ENCODE peak calls at places on chromosomes 7 and 10, in five cellular contexts. One of them, this sample, is unnamed.

GRCh38 chr10:101693701-101694055 is 1.3 kb downstream of the FBXW4 start:
- DNase-seq in fibroblast of lung: peak; percentile 71
- DNase-seq in stomach: no peak
- DNase-seq in effector memory CD4-positive, alpha-beta T cell: no peak
- DNase-seq in CD8-positive, alpha-beta T cell: no peak
- DNase-seq in this sample: no peak

GRCh38 chr7:24821045-24821853 is 64.0 kb upstream of the GSDME start:
- DNase-seq in fibroblast of lung: peak; percentile 92
- DNase-seq in stomach: peak; percentile 71
- DNase-seq in effector memory CD4-positive, alpha-beta T cell: peak; percentile 74
- DNase-seq in CD8-positive, alpha-beta T cell: peak; percentile 84
- DNase-seq in this sample: peak; percentile 94

GRCh38 chr7:105204953-105205352 is 183.8 kb downstream of the SRPK2 start:
- DNase-seq in fibroblast of lung: no peak
- DNase-seq in stomach: no peak
- DNase-seq in effector memory CD4-positive, alpha-beta T cell: no peak
- DNase-seq in CD8-positive, alpha-beta T cell: no peak
- DNase-seq in this sample: no peak

GRCh38 chr7:151820486-151821105 is 56.3 kb downstream of the PRKAG2 start:
- DNase-seq in fibroblast of lung: no peak
- DNase-seq in stomach: no peak
- DNase-seq in effector memory CD4-positive, alpha-beta T cell: no peak
- DNase-seq in CD8-positive, alpha-beta T cell: no peak
- DNase-seq in this sample: no peak

GRCh38 chr10:58970160-58970915 is 206.1 kb upstream of the PHYHIPL start:
- DNase-seq in fibroblast of lung: no peak
- DNase-seq in stomach: no peak
- DNase-seq in effector memory CD4-positive, alpha-beta T cell: no peak
- DNase-seq in CD8-positive, alpha-beta T cell: no peak
- DNase-seq in this sample: no peak

GRCh38 chr10:32367793-32368453 is 21.0 kb upstream of the EPC1 start:
- DNase-seq in fibroblast of lung: peak; percentile 76
- DNase-seq in stomach: peak; percentile 68
- DNase-seq in effector memory CD4-positive, alpha-beta T cell: peak; percentile 72
- DNase-seq in CD8-positive, alpha-beta T cell: peak; percentile 81
- DNase-seq in this sample: peak; percentile 80

GRCh38 chr10:24726626-24727025 is 2.9 kb upstream of the ARHGAP21 start:
- DNase-seq in fibroblast of lung: no peak
- DNase-seq in stomach: no peak
- DNase-seq in effector memory CD4-positive, alpha-beta T cell: no peak
- DNase-seq in CD8-positive, alpha-beta T cell: no peak
- DNase-seq in this sample: no peak

GRCh38 chr7:148489678-148490077 is 100.9 kb upstream of the C7orf33 start:
- DNase-seq in fibroblast of lung: no peak
- DNase-seq in stomach: no peak
- DNase-seq in effector memory CD4-positive, alpha-beta T cell: no peak
- DNase-seq in CD8-positive, alpha-beta T cell: no peak
- DNase-seq in this sample: no peak

GRCh38 chr10:99551158-99551557 is 18.4 kb downstream of the NKX2-3 start:
- DNase-seq in fibroblast of lung: peak; percentile 57
- DNase-seq in stomach: no peak
- DNase-seq in effector memory CD4-positive, alpha-beta T cell: no peak
- DNase-seq in CD8-positive, alpha-beta T cell: no peak
- DNase-seq in this sample: no peak

GRCh38 chr10:119575506-119575905 is 21.3 kb downstream of the TIAL1 start:
- DNase-seq in fibroblast of lung: peak; percentile 39
- DNase-seq in stomach: no peak
- DNase-seq in effector memory CD4-positive, alpha-beta T cell: peak; percentile 14
- DNase-seq in CD8-positive, alpha-beta T cell: no peak
- DNase-seq in this sample: peak; percentile 59

GRCh38 chr10:49661291-49661856 is 18.1 kb upstream of the C10orf53 start:
- DNase-seq in fibroblast of lung: no peak
- DNase-seq in stomach: no peak
- DNase-seq in effector memory CD4-positive, alpha-beta T cell: no peak
- DNase-seq in CD8-positive, alpha-beta T cell: peak; percentile 15
- DNase-seq in this sample: no peak

GRCh38 chr7:108094933-108095710 is 35.0 kb downstream of the LAMB4 start:
- DNase-seq in fibroblast of lung: peak; percentile 97
- DNase-seq in stomach: peak; percentile 71
- DNase-seq in effector memory CD4-positive, alpha-beta T cell: no peak
- DNase-seq in CD8-positive, alpha-beta T cell: no peak
- DNase-seq in this sample: no peak

GRCh38 chr7:28292826-28293528 is 112.4 kb upstream of the JAZF1 start:
- DNase-seq in fibroblast of lung: no peak
- DNase-seq in stomach: no peak
- DNase-seq in effector memory CD4-positive, alpha-beta T cell: no peak
- DNase-seq in CD8-positive, alpha-beta T cell: no peak
- DNase-seq in this sample: peak; percentile 7

GRCh38 chr7:154345093-154345492 is 292.9 kb downstream of the DPP6 start:
- DNase-seq in fibroblast of lung: no peak
- DNase-seq in stomach: no peak
- DNase-seq in effector memory CD4-positive, alpha-beta T cell: no peak
- DNase-seq in CD8-positive, alpha-beta T cell: no peak
- DNase-seq in this sample: no peak

GRCh38 chr7:780056-780455 is 52.2 kb upstream of the SUN1 start:
- DNase-seq in fibroblast of lung: no peak
- DNase-seq in stomach: no peak
- DNase-seq in effector memory CD4-positive, alpha-beta T cell: no peak
- DNase-seq in CD8-positive, alpha-beta T cell: no peak
- DNase-seq in this sample: no peak

GRCh38 chr10:44952779-44953231 is 6.8 kb upstream of the RASSF4 start:
- DNase-seq in fibroblast of lung: no peak
- DNase-seq in stomach: no peak
- DNase-seq in effector memory CD4-positive, alpha-beta T cell: no peak
- DNase-seq in CD8-positive, alpha-beta T cell: no peak
- DNase-seq in this sample: no peak

GRCh38 chr10:44956717-44957706 is 2.6 kb upstream of the RASSF4 start:
- DNase-seq in fibroblast of lung: no peak
- DNase-seq in stomach: no peak
- DNase-seq in effector memory CD4-positive, alpha-beta T cell: no peak
- DNase-seq in CD8-positive, alpha-beta T cell: peak; percentile 4
- DNase-seq in this sample: no peak

GRCh38 chr10:44956176-44956575 is 3.4 kb upstream of the RASSF4 start:
- DNase-seq in fibroblast of lung: no peak
- DNase-seq in stomach: no peak
- DNase-seq in effector memory CD4-positive, alpha-beta T cell: no peak
- DNase-seq in CD8-positive, alpha-beta T cell: no peak
- DNase-seq in this sample: no peak

GRCh38 chr10:44954962-44955361 is 4.6 kb upstream of the RASSF4 start:
- DNase-seq in fibroblast of lung: no peak
- DNase-seq in stomach: no peak
- DNase-seq in effector memory CD4-positive, alpha-beta T cell: no peak
- DNase-seq in CD8-positive, alpha-beta T cell: no peak
- DNase-seq in this sample: no peak

DNA sequence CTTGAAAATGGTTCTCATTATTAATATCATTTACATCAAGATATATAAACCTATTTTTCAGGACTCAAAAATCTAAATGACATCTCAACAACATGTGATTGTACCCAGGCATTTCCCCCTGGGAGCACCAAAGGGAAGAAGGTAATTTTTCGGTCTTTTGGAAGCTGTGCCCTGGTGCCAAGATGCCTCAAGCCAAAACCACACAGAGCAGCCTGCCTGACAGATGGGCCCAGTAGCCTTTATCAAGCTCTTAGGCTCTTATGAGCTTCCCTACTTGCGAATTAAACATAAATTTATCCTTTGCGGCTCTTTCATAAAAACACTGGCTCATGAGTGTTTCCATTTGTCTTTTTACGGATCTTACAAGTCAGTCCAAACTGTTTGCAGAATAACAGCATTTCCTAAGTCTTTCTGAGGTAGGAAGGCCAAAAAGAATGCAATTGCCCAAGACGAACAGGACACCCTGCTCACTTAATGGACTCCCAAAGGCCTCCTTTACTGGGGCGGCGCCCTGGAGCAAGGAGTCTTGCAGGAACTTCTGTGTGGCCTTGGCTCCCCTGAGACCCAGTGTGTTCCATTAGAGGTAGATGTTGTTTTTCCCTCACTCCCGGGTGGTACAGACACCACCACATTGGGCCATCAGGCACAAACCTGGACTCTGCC is 4.1 kb upstream of the RASSF4 start:
- DNase-seq in fibroblast of lung: no peak
- DNase-seq in stomach: no peak
- DNase-seq in effector memory CD4-positive, alpha-beta T cell: no peak
- DNase-seq in CD8-positive, alpha-beta T cell: peak; percentile 15
- DNase-seq in this sample: no peak
- H3K4me1 ChIP-seq in fibroblast of lung: peaks cover 7% of the 10 kb centered on the region
- H3K4me1 ChIP-seq in stomach: peaks cover 26% of the 10 kb centered on the region
- H3K4me1 ChIP-seq in effector memory CD4-positive, alpha-beta T cell: peaks cover 17% of the 10 kb centered on the region
- H3K4me1 ChIP-seq in CD8-positive, alpha-beta T cell: peaks cover 19% of the 10 kb centered on the region
- H3K4me1 ChIP-seq in this sample: peaks cover 18% of the 10 kb centered on the region

GRCh38 chr10:21501109-21501508 is 24.4 kb downstream of the SKIDA1 start:
- DNase-seq in fibroblast of lung: no peak
- DNase-seq in stomach: no peak
- DNase-seq in effector memory CD4-positive, alpha-beta T cell: no peak
- DNase-seq in CD8-positive, alpha-beta T cell: no peak
- DNase-seq in this sample: no peak

GRCh38 chr10:21499580-21499909 is 25.9 kb downstream of the SKIDA1 start:
- DNase-seq in fibroblast of lung: no peak
- DNase-seq in stomach: no peak
- DNase-seq in effector memory CD4-positive, alpha-beta T cell: no peak
- DNase-seq in CD8-positive, alpha-beta T cell: no peak
- DNase-seq in this sample: no peak

GRCh38 chr10:21500578-21500910 is 24.9 kb downstream of the SKIDA1 start:
- DNase-seq in fibroblast of lung: no peak
- DNase-seq in stomach: no peak
- DNase-seq in effector memory CD4-positive, alpha-beta T cell: no peak
- DNase-seq in CD8-positive, alpha-beta T cell: no peak
- DNase-seq in this sample: no peak

GRCh38 chr10:21498977-21499376 is 26.5 kb downstream of the SKIDA1 start:
- DNase-seq in fibroblast of lung: no peak
- DNase-seq in stomach: no peak
- DNase-seq in effector memory CD4-positive, alpha-beta T cell: no peak
- DNase-seq in CD8-positive, alpha-beta T cell: no peak
- DNase-seq in this sample: no peak

DNA sequence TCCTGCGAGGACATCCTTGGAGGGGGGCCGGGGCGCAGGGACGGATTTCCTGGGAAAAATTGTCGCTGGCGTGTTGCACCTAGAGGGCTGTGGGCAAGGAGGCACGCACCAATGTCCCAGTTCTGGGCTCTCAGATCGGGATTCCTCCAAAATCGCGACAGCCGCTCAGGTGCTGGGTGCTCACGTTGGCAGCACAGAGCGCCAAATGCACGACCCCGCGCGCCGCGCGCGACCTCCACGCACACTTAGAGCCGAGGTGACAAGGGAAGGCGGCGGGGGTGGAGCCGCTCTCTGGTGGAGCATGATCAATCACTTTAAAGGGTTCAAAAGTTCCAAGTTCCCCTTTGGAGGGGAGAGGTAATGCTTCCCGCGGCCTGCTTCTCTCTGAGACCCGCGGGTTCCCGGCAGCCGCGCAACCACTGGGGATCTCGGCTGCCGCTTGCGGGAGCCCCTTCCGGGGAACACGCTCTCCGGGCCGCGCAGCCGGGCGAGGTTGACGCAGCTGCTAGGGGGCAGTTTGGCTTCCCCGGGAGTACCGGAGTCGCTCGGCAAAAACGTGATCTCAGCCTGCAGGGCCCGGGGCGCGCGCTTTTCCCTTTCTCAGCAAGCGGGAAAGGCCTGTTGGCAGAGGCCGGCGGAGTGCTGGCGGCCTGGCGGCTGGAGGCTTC is 25.4 kb downstream of the SKIDA1 start:
- DNase-seq in fibroblast of lung: peak; percentile 30
- DNase-seq in stomach: no peak
- DNase-seq in effector memory CD4-positive, alpha-beta T cell: no peak
- DNase-seq in CD8-positive, alpha-beta T cell: no peak
- DNase-seq in this sample: no peak
- H3K27me3 ChIP-seq in fibroblast of lung: no peaks in the 10 kb centered on the region
- H3K27me3 ChIP-seq in stomach: no peaks in the 10 kb centered on the region
- H3K27me3 ChIP-seq in effector memory CD4-positive, alpha-beta T cell: peaks cover 49% of the 10 kb centered on the region
- H3K27me3 ChIP-seq in CD8-positive, alpha-beta T cell: peaks cover 44% of the 10 kb centered on the region
- H3K27me3 ChIP-seq in this sample: peaks cover 38% of the 10 kb centered on the region

GRCh38 chr10:93198401-93199175 is 124.9 kb downstream of the CYP26A1 start:
- DNase-seq in fibroblast of lung: peak; percentile 51
- DNase-seq in stomach: no peak
- DNase-seq in effector memory CD4-positive, alpha-beta T cell: no peak
- DNase-seq in CD8-positive, alpha-beta T cell: no peak
- DNase-seq in this sample: no peak
- H3K4me3 ChIP-seq in fibroblast of lung: peak overlapping the region; percentile 67
- H3K4me3 ChIP-seq in stomach: peak overlapping the region; percentile 42
- H3K4me3 ChIP-seq in effector memory CD4-positive, alpha-beta T cell: no peak overlapping the region
- H3K4me3 ChIP-seq in CD8-positive, alpha-beta T cell: no peak overlapping the region
- H3K4me3 ChIP-seq in this sample: no peak overlapping the region

GRCh38 chr10:71040890-71041590 is 152.7 kb upstream of the PCBD1 start:
- DNase-seq in fibroblast of lung: no peak
- DNase-seq in stomach: no peak
- DNase-seq in effector memory CD4-positive, alpha-beta T cell: no peak
- DNase-seq in CD8-positive, alpha-beta T cell: no peak
- DNase-seq in this sample: no peak
- H3K4me1 ChIP-seq in fibroblast of lung: no peaks in the 10 kb centered on the region
- H3K4me1 ChIP-seq in stomach: no peaks in the 10 kb centered on the region
- H3K4me1 ChIP-seq in effector memory CD4-positive, alpha-beta T cell: no peaks in the 10 kb centered on the region
- H3K4me1 ChIP-seq in CD8-positive, alpha-beta T cell: no peaks in the 10 kb centered on the region
- H3K4me1 ChIP-seq in this sample: no peaks in the 10 kb centered on the region

DNA sequence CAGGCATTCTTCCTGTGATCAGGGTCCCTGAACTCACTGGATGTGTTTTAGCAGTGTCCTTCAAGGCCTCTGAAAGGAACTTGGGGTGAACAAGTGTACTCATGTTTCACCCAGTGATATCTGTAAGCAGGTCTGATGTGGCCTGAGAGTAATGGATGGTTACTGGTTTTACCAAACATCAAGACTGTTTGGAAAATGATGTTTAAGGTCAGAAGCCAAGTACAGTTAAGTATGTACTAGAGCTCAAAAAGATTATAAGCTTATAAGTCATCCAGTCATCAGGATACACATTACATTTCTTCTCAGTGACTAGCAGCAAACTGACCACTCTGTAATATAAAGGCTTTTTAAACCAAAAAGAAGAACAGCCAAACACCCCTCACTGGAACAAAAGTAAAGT is 79.8 kb upstream of the PTN start:
- DNase-seq in fibroblast of lung: peak; percentile 56
- DNase-seq in stomach: no peak
- DNase-seq in effector memory CD4-positive, alpha-beta T cell: no peak
- DNase-seq in CD8-positive, alpha-beta T cell: no peak
- DNase-seq in this sample: no peak
- H3K27me3 ChIP-seq in fibroblast of lung: no peaks in the 10 kb centered on the region
- H3K27me3 ChIP-seq in stomach: no peaks in the 10 kb centered on the region
- H3K27me3 ChIP-seq in effector memory CD4-positive, alpha-beta T cell: no peaks in the 10 kb centered on the region
- H3K27me3 ChIP-seq in CD8-positive, alpha-beta T cell: no peaks in the 10 kb centered on the region
- H3K27me3 ChIP-seq in this sample: no peaks in the 10 kb centered on the region

DNA sequence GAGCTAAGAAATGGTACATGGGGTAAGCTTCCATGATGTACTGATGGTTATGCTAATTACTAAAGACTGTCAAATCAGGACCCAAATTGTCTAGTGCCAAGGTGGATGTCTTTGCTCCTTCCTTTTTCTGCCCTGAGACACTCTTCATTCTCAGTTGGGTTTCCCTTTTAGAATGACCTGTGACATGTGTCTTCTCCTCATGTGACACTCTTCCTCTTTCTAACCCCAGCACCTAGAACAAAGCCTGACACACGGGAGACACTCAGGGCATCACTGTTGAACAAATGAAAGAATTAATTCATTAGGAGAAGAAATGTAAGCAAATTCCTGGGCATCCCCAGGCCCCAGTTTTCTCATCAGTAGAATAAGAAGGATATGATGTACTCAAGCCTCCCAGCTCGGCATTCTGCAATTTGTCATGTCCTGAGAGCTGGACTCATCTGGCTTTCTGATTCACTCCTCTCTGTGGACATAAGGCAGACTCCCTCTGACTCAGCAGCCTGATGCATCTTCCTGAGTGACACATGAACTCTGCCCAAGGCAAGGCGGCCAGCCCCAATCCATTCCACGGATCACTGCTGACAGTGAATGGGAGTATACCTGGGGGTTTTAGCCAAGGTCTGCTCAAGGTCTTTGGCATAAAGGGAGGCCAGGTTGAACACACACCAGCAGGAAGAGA is 473.8 kb downstream of the KCNMA1 start:
- DNase-seq in fibroblast of lung: peak; percentile 94
- DNase-seq in stomach: no peak
- DNase-seq in effector memory CD4-positive, alpha-beta T cell: no peak
- DNase-seq in CD8-positive, alpha-beta T cell: no peak
- DNase-seq in this sample: no peak
- H3K4me3 ChIP-seq in fibroblast of lung: no peak overlapping the region
- H3K4me3 ChIP-seq in stomach: no peak overlapping the region
- H3K4me3 ChIP-seq in effector memory CD4-positive, alpha-beta T cell: no peak overlapping the region
- H3K4me3 ChIP-seq in CD8-positive, alpha-beta T cell: no peak overlapping the region
- H3K4me3 ChIP-seq in this sample: no peak overlapping the region